ENCODE peak calls at places on chromosomes 6 and 20, in six cellular contexts. I is activated T-helper 9 cell treated with anti-CD3 and anti-CD28 coated beads, Interleukin-2, amount 50 U/mL, for 16 hours; B is epithelial cell of esophagus; L is HEK293T; G is NCI-H1436; N is T-helper 9 cell. D is an unnamed sample.

GRCh38 chr20:46317685-46318177 is 9.4 kb upstream of the CDH22 start:
- DNase-seq in I (no peak), B (no peak), L (no peak), G (no peak), N (no peak), D (no peak)

GRCh38 chr6:6556738-6557503 is 31.6 kb upstream of the LY86 start:
- DNase-seq in I (no peak), B (peak; percentile 52), L (peak; percentile 71), G (peak; percentile 36), N (no peak), D (peak; percentile 51)

GRCh38 chr6:19399406-19399805 is 437.8 kb upstream of the ID4 start:
- DNase-seq in I (no peak), B (no peak), L (no peak), G (no peak), N (no peak), D (no peak)

GRCh38 chr6:133101790-133102189 is 139.4 kb upstream of the EYA4 start:
- DNase-seq in I (no peak), B (no peak), L (no peak), G (no peak), N (no peak), D (no peak)

GRCh38 chr20:45629496-45630100 is at the start of gene WFDC10A:
- DNase-seq in I (no peak), B (peak; percentile 72), L (peak; percentile 77), G (peak; percentile 0), N (no peak), D (peak; percentile 75)

GRCh38 chr6:1605822-1606532 is 3.7 kb upstream of the FOXC1 start:
- DNase-seq in I (no peak), B (no peak), L (no peak), G (no peak), N (no peak), D (no peak)

GRCh38 chr6:5728726-5729434 is 277.8 kb downstream of the NRN1 start:
- DNase-seq in I (no peak), B (peak; percentile 90), L (no peak), G (peak; percentile 39), N (no peak), D (no peak)

GRCh38 chr6:6699741-6700367 is 111.3 kb downstream of the LY86 start:
- DNase-seq in I (no peak), B (peak; percentile 99), L (no peak), G (peak; percentile 77), N (no peak), D (peak; percentile 81)

GRCh38 chr6:132877003-132877402 is 62.6 kb downstream of the RPS12 start:
- DNase-seq in I (no peak), B (no peak), L (no peak), G (no peak), N (no peak), D (no peak)

GRCh38 chr6:37171970-37172812 is 2.2 kb downstream of the PIM1 start:
- DNase-seq in I (peak; percentile 84), B (peak; percentile 93), L (peak; percentile 63), G (peak; percentile 77), N (peak; percentile 90), D (peak; percentile 95)

GRCh38 chr20:41411458-41411857 is 44.8 kb upstream of the EMILIN3 start:
- DNase-seq in I (no peak), B (peak; percentile 36), L (no peak), G (no peak), N (no peak), D (no peak)

GRCh38 chr6:166167801-166168615 is at the start of gene TBXT:
- DNase-seq in I (no peak), B (peak; percentile 5), L (no peak), G (no peak), N (no peak), D (no peak)

D was measured in Calu3.